ENCODE peak calls at places on chromosomes 4 and X, in eight cellular contexts. One of them, this sample, is unnamed. For H3K27me3, the result is how much of the 10 kb centered on the place peaks cover.

GRCh38 chr4:52751349-52751911 is at the start of gene ERVMER34-1:
- DNase-seq in lower lobe of right lung: peak
- DNase-seq in CD4-positive, alpha-beta T cell: no peak
- DNase-seq in fibroblast of lung: peak
- DNase-seq in endodermal cell: peak
- DNase-seq in colonic mucosa: peak
- DNase-seq in upper lobe of right lung: peak
- DNase-seq in cardiac muscle cell: peak
- DNase-seq in this sample: peak

GRCh38 chr4:153555730-153556440 is 89.7 kb downstream of the TMEM131L start:
- DNase-seq in lower lobe of right lung: no peak
- DNase-seq in CD4-positive, alpha-beta T cell: no peak
- DNase-seq in fibroblast of lung: peak
- DNase-seq in endodermal cell: no peak
- DNase-seq in colonic mucosa: peak
- DNase-seq in upper lobe of right lung: no peak
- DNase-seq in cardiac muscle cell: peak
- DNase-seq in this sample: peak

GRCh38 chr4:80219301-80220025 is 22.2 kb downstream of the PRDM8 start:
- DNase-seq in lower lobe of right lung: no peak
- DNase-seq in CD4-positive, alpha-beta T cell: no peak
- DNase-seq in fibroblast of lung: peak
- DNase-seq in endodermal cell: peak
- DNase-seq in colonic mucosa: no peak
- DNase-seq in upper lobe of right lung: no peak
- DNase-seq in cardiac muscle cell: peak
- DNase-seq in this sample: no peak

GRCh38 chr4:185082549-185082948 is 60.5 kb upstream of the SLC25A4 start:
- DNase-seq in lower lobe of right lung: no peak
- DNase-seq in CD4-positive, alpha-beta T cell: no peak
- DNase-seq in fibroblast of lung: no peak
- DNase-seq in endodermal cell: no peak
- DNase-seq in colonic mucosa: no peak
- DNase-seq in upper lobe of right lung: no peak
- DNase-seq in cardiac muscle cell: peak
- DNase-seq in this sample: no peak

GRCh38 chr4:103008875-103009729 is 10.4 kb downstream of the SLC9B1 start:
- DNase-seq in lower lobe of right lung: no peak
- DNase-seq in CD4-positive, alpha-beta T cell: no peak
- DNase-seq in fibroblast of lung: peak
- DNase-seq in endodermal cell: no peak
- DNase-seq in colonic mucosa: peak
- DNase-seq in upper lobe of right lung: no peak
- DNase-seq in cardiac muscle cell: peak
- DNase-seq in this sample: no peak

GRCh38 chr4:89022426-89023128 is 34.4 kb downstream of the FAM13A start:
- DNase-seq in lower lobe of right lung: no peak
- DNase-seq in CD4-positive, alpha-beta T cell: no peak
- DNase-seq in fibroblast of lung: peak
- DNase-seq in endodermal cell: no peak
- DNase-seq in colonic mucosa: no peak
- DNase-seq in upper lobe of right lung: no peak
- DNase-seq in cardiac muscle cell: no peak
- DNase-seq in this sample: no peak

GRCh38 chrX:53433651-53434639 is at the start of gene HSD17B10:
- DNase-seq in lower lobe of right lung: peak
- DNase-seq in CD4-positive, alpha-beta T cell: peak
- DNase-seq in fibroblast of lung: peak
- DNase-seq in endodermal cell: peak
- DNase-seq in colonic mucosa: peak
- DNase-seq in upper lobe of right lung: peak
- DNase-seq in cardiac muscle cell: peak
- DNase-seq in this sample: peak

GRCh38 chr4:135243960-135244561 is 1042.5 kb upstream of the PABPC4L start:
- DNase-seq in lower lobe of right lung: no peak
- DNase-seq in CD4-positive, alpha-beta T cell: no peak
- DNase-seq in fibroblast of lung: peak
- DNase-seq in endodermal cell: no peak
- DNase-seq in colonic mucosa: no peak
- DNase-seq in upper lobe of right lung: no peak
- DNase-seq in cardiac muscle cell: no peak
- DNase-seq in this sample: no peak

GRCh38 chr4:28226962-28227361 is 1366.3 kb downstream of the STIM2 start:
- DNase-seq in lower lobe of right lung: no peak
- DNase-seq in CD4-positive, alpha-beta T cell: no peak
- DNase-seq in fibroblast of lung: no peak
- DNase-seq in endodermal cell: no peak
- DNase-seq in colonic mucosa: no peak
- DNase-seq in upper lobe of right lung: no peak
- DNase-seq in cardiac muscle cell: no peak
- DNase-seq in this sample: no peak

GRCh38 chr4:86921608-86922252 is 13.1 kb upstream of the AFF1 start:
- DNase-seq in lower lobe of right lung: no peak
- DNase-seq in CD4-positive, alpha-beta T cell: no peak
- DNase-seq in fibroblast of lung: no peak
- DNase-seq in endodermal cell: peak
- DNase-seq in colonic mucosa: no peak
- DNase-seq in upper lobe of right lung: no peak
- DNase-seq in cardiac muscle cell: peak
- DNase-seq in this sample: no peak

GRCh38 chrX:102651242-102651967 is at the start of gene GPRASP1:
- DNase-seq in lower lobe of right lung: peak
- DNase-seq in CD4-positive, alpha-beta T cell: peak
- DNase-seq in fibroblast of lung: peak
- DNase-seq in endodermal cell: peak
- DNase-seq in colonic mucosa: peak
- DNase-seq in upper lobe of right lung: peak
- DNase-seq in cardiac muscle cell: peak
- DNase-seq in this sample: peak

GRCh38 chrX:145533534-145533933 is 284.1 kb upstream of the SLITRK2 start:
- DNase-seq in lower lobe of right lung: no peak
- DNase-seq in CD4-positive, alpha-beta T cell: no peak
- DNase-seq in fibroblast of lung: no peak
- DNase-seq in endodermal cell: no peak
- DNase-seq in colonic mucosa: no peak
- DNase-seq in upper lobe of right lung: no peak
- DNase-seq in cardiac muscle cell: no peak
- DNase-seq in this sample: no peak

GRCh38 chrX:48461830-48462229 is 8.2 kb downstream of the SLC38A5 start:
- DNase-seq in lower lobe of right lung: no peak
- DNase-seq in CD4-positive, alpha-beta T cell: no peak
- DNase-seq in fibroblast of lung: no peak
- DNase-seq in endodermal cell: no peak
- DNase-seq in colonic mucosa: no peak
- DNase-seq in upper lobe of right lung: no peak
- DNase-seq in cardiac muscle cell: no peak
- DNase-seq in this sample: no peak

GRCh38 chrX:30659421-30659820 is 6.2 kb downstream of the GK start:
- DNase-seq in lower lobe of right lung: no peak
- DNase-seq in CD4-positive, alpha-beta T cell: no peak
- DNase-seq in fibroblast of lung: peak
- DNase-seq in endodermal cell: no peak
- DNase-seq in colonic mucosa: no peak
- DNase-seq in upper lobe of right lung: no peak
- DNase-seq in cardiac muscle cell: peak
- DNase-seq in this sample: no peak

GRCh38 chrX:6803607-6804006 is 268.7 kb upstream of the VCX3A start:
- DNase-seq in lower lobe of right lung: no peak
- DNase-seq in CD4-positive, alpha-beta T cell: no peak
- DNase-seq in fibroblast of lung: no peak
- DNase-seq in endodermal cell: no peak
- DNase-seq in colonic mucosa: no peak
- DNase-seq in upper lobe of right lung: no peak
- DNase-seq in cardiac muscle cell: no peak
- DNase-seq in this sample: no peak

GRCh38 chr4:151600432-151600831 is 160.4 kb downstream of the GATB start:
- DNase-seq in lower lobe of right lung: no peak
- DNase-seq in CD4-positive, alpha-beta T cell: no peak
- DNase-seq in fibroblast of lung: peak
- DNase-seq in endodermal cell: no peak
- DNase-seq in colonic mucosa: no peak
- DNase-seq in upper lobe of right lung: no peak
- DNase-seq in cardiac muscle cell: no peak
- DNase-seq in this sample: no peak

GRCh38 chrX:101823236-101823635 is 108.6 kb downstream of the ZMAT1 start:
- DNase-seq in lower lobe of right lung: no peak
- DNase-seq in CD4-positive, alpha-beta T cell: no peak
- DNase-seq in fibroblast of lung: no peak
- DNase-seq in endodermal cell: no peak
- DNase-seq in colonic mucosa: no peak
- DNase-seq in upper lobe of right lung: no peak
- DNase-seq in cardiac muscle cell: no peak
- DNase-seq in this sample: no peak

GRCh38 chr4:154506253-154506652 is 14.7 kb upstream of the DCHS2 start:
- DNase-seq in lower lobe of right lung: no peak
- DNase-seq in CD4-positive, alpha-beta T cell: no peak
- DNase-seq in fibroblast of lung: peak
- DNase-seq in endodermal cell: no peak
- DNase-seq in colonic mucosa: no peak
- DNase-seq in upper lobe of right lung: no peak
- DNase-seq in cardiac muscle cell: peak
- DNase-seq in this sample: no peak

DNA sequence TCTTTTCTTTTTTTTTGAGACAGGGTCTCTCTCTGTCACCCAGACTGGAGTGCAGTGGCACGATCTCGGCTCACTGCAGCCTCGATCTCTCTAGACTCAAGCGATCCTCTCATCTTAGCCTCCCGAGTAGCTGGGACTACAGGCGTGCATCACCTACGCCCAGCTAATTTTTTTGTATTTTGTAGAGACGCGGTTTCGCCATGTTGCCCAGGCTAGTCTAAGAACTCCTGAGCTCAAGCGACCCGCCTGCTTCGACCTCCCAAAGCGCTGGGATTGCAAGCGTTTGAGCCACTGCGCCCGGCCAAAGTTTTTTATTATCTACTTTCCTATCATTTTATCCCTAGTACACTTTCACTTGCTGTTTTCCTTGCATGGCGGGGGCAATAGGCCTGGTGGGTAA is 1.4 kb downstream of the UBA6 start:
- DNase-seq in lower lobe of right lung: no peak
- DNase-seq in CD4-positive, alpha-beta T cell: no peak
- DNase-seq in fibroblast of lung: no peak
- DNase-seq in endodermal cell: no peak
- DNase-seq in colonic mucosa: no peak
- DNase-seq in upper lobe of right lung: no peak
- DNase-seq in cardiac muscle cell: no peak
- DNase-seq in this sample: no peak
- H3K27ac ChIP-seq in lower lobe of right lung: peak
- H3K27ac ChIP-seq in CD4-positive, alpha-beta T cell: no peak
- H3K27ac ChIP-seq in fibroblast of lung: peak
- H3K27ac ChIP-seq in endodermal cell: no peak
- H3K27ac ChIP-seq in colonic mucosa: no peak
- H3K27ac ChIP-seq in upper lobe of right lung: peak
- H3K27ac ChIP-seq in cardiac muscle cell: no peak
- H3K27ac ChIP-seq in this sample: peak

GRCh38 chrX:136148391-136148790 is 1.1 kb downstream of the FHL1 start:
- DNase-seq in lower lobe of right lung: no peak
- DNase-seq in CD4-positive, alpha-beta T cell: no peak
- DNase-seq in fibroblast of lung: no peak
- DNase-seq in endodermal cell: no peak
- DNase-seq in colonic mucosa: no peak
- DNase-seq in upper lobe of right lung: no peak
- DNase-seq in cardiac muscle cell: no peak
- DNase-seq in this sample: no peak
- H3K27me3 ChIP-seq in lower lobe of right lung: under half
- H3K27me3 ChIP-seq in CD4-positive, alpha-beta T cell: under half
- H3K27me3 ChIP-seq in fibroblast of lung: under half
- H3K27me3 ChIP-seq in endodermal cell: under half
- H3K27me3 ChIP-seq in colonic mucosa: under half
- H3K27me3 ChIP-seq in upper lobe of right lung: under half
- H3K27me3 ChIP-seq in cardiac muscle cell: under half
- H3K27me3 ChIP-seq in this sample: under half

DNA sequence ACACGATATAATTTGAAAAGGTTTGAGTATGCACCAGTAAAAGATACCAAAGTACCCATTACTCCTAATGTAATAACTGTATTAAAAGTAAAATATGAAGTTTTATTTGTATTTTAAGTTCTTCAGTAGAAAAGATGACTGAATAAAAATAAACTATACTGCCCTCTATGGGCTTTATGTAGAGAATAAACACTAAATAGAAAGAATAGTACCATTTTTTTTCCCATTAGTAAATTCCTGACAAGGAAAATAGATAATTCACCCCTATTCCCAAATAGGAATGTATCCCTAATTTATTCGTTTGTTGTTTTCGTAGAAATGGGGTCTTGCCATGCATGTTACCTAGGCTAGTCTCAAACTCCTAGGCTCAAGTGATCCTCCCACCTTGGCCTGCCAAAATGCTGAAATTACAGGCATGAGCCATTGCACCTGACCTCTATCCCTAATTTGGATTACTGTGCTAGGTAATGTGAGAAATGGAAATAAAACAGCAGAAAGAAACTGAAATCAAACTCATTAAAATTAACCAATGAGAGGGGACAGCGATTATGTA is 73.6 kb upstream of the COX18 start:
- DNase-seq in lower lobe of right lung: no peak
- DNase-seq in CD4-positive, alpha-beta T cell: no peak
- DNase-seq in fibroblast of lung: no peak
- DNase-seq in endodermal cell: no peak
- DNase-seq in colonic mucosa: no peak
- DNase-seq in upper lobe of right lung: no peak
- DNase-seq in cardiac muscle cell: peak
- DNase-seq in this sample: no peak
- TF ChIP-seq CTCF in lower lobe of right lung: no peak
- TF ChIP-seq CTCF in CD4-positive, alpha-beta T cell: peak
- TF ChIP-seq CTCF in fibroblast of lung: no peak
- TF ChIP-seq CTCF in endodermal cell: peak
- TF ChIP-seq CTCF in colonic mucosa: no peak
- TF ChIP-seq CTCF in upper lobe of right lung: peak
- TF ChIP-seq CTCF in cardiac muscle cell: peak
- TF ChIP-seq CTCF in this sample: no peak

DNA sequence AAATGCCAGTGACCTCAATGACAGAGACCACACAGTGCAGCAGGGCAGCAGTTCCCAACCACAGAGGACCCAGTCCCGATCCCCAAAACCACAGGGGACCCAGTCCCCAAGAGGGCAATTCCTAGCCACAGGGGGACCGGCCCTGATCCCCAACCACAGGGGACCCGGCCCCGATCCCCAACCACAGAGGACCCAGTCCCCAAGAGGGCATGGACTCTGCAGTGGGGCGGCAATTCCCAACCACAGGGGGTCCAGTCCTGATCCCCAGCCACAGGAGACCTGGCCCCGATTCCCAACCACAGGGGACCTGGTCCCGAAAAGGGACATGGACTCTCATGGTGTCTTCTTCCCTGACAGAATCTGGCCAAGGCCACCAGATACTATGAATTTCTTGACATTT is 136.3 kb downstream of the AFAP1 start:
- DNase-seq in lower lobe of right lung: no peak
- DNase-seq in CD4-positive, alpha-beta T cell: no peak
- DNase-seq in fibroblast of lung: no peak
- DNase-seq in endodermal cell: no peak
- DNase-seq in colonic mucosa: no peak
- DNase-seq in upper lobe of right lung: no peak
- DNase-seq in cardiac muscle cell: no peak
- DNase-seq in this sample: no peak
- H3K27ac ChIP-seq in lower lobe of right lung: no peak
- H3K27ac ChIP-seq in CD4-positive, alpha-beta T cell: no peak
- H3K27ac ChIP-seq in fibroblast of lung: peak
- H3K27ac ChIP-seq in endodermal cell: no peak
- H3K27ac ChIP-seq in colonic mucosa: no peak
- H3K27ac ChIP-seq in upper lobe of right lung: no peak
- H3K27ac ChIP-seq in cardiac muscle cell: peak
- H3K27ac ChIP-seq in this sample: no peak